ENCODE peak calls at places on chromosome 17, in five cellular contexts. X is CD4-positive, alpha-beta memory T cell; G is DMS 273 treated with DMSO at 0.1 percent for 48 hours; V is activated CD8-positive, alpha-beta memory T cell treated with anti-CD3 and anti-CD28 coated beads, Interleukin-2, amount 50 U/mL, for 4 hours; Z is choroid plexus epithelial cell. A is an unnamed sample.

GRCh38 chr17:61251939-61252865 is 147.4 kb upstream of the TBX2 start:
- DNase-seq in G (no peak), V (no peak), Z (peak; percentile 100), X (no peak), A (peak; percentile 90)

GRCh38 chr17:41406205-41406604 is 8.8 kb upstream of the KRT31 start:
- DNase-seq in G (no peak), V (no peak), X (no peak), Z (peak; percentile 25), A (no peak)

GRCh38 chr17:47806913-47807255 is 14.7 kb downstream of the OSBPL7 start:
- DNase-seq in G (no peak), Z (no peak), X (no peak), V (no peak), A (no peak)

GRCh38 chr17:32266389-32267269 is 997 bp downstream of the RHBDL3 start:
- DNase-seq in G (no peak), V (peak; percentile 20), Z (no peak), X (no peak), A (no peak)

GRCh38 chr17:12089809-12090384 is 69.2 kb downstream of the MAP2K4 start:
- DNase-seq in X (no peak), G (no peak), Z (peak; percentile 72), V (no peak), A (no peak)

GRCh38 chr17:83034525-83034924 is 44.9 kb upstream of the METRNL start:
- DNase-seq in Z (no peak), G (no peak), X (no peak), V (no peak), A (no peak)

GRCh38 chr17:40557531-40558299 is 7.6 kb downstream of the CCR7 start:
- DNase-seq in Z (no peak), G (no peak), V (no peak), X (peak; percentile 32), A (no peak)

GRCh38 chr17:36880506-36880905 is 56.8 kb upstream of the LHX1 start:
- DNase-seq in V (no peak), Z (no peak), G (no peak), X (no peak), A (no peak)

GRCh38 chr17:62626719-62627218 is 701 bp upstream of the MRC2 start:
- DNase-seq in V (no peak), X (no peak), Z (peak; percentile 91), G (no peak), A (no peak)

GRCh38 chr17:16989230-16989952 is 17.5 kb upstream of the TNFRSF13B start:
- DNase-seq in Z (no peak), G (no peak), V (no peak), X (no peak), A (no peak)

GRCh38 chr17:38848557-38848891 is 5.0 kb downstream of the RPL23 start:
- DNase-seq in V (no peak), Z (no peak), G (no peak), X (no peak), A (no peak)

GRCh38 chr17:78172284-78173024 is 4.1 kb downstream of the SYNGR2 start:
- DNase-seq in V (no peak), G (no peak), Z (peak; percentile 71), X (no peak), A (no peak)

GRCh38 chr17:43360376-43360738 is 38.4 kb upstream of the ARL4D start:
- DNase-seq in G (peak; percentile 32), X (peak; percentile 97), V (peak; percentile 69), Z (peak; percentile 91), A (peak; percentile 93)

GRCh38 chr17:2070241-2071023 is 15.5 kb downstream of the HIC1 start:
- DNase-seq in Z (no peak), G (no peak), X (no peak), V (no peak), A (no peak)

GRCh38 chr17:19928299-19928698 is 49.3 kb downstream of the AKAP10 start:
- DNase-seq in V (no peak), Z (peak; percentile 86), X (no peak), G (no peak), A (no peak)

GRCh38 chr17:47720754-47721533 is 12.1 kb upstream of the TBX21 start:
- DNase-seq in Z (no peak), G (no peak), V (peak; percentile 98), X (peak; percentile 94), A (no peak)

GRCh38 chr17:76805319-76805718 is 62.9 kb upstream of the MGAT5B start:
- DNase-seq in V (no peak), G (no peak), Z (peak; percentile 17), X (no peak), A (no peak)

GRCh38 chr17:70772761-70773160 is 603.4 kb downstream of the KCNJ2 start:
- DNase-seq in V (no peak), X (no peak), G (no peak), Z (no peak), A (no peak)

GRCh38 chr17:47830396-47830907 is 889 bp downstream of the MRPL10 start:
- DNase-seq in X (no peak), V (no peak), G (no peak), Z (no peak), A (no peak)

GRCh38 chr17:69878661-69879060 is 196.4 kb upstream of the KCNJ16 start:
- DNase-seq in Z (no peak), G (no peak), V (no peak), X (no peak), A (no peak)

GRCh38 chr17:80786887-80787286 is 204.8 kb upstream of the CHMP6 start:
- DNase-seq in V (no peak), G (no peak), Z (no peak), X (no peak), A (no peak)

GRCh38 chr17:30160419-30161172 is 44.0 kb downstream of the NSRP1 start:
- DNase-seq in X (no peak), Z (no peak), V (no peak), G (no peak), A (no peak)

GRCh38 chr17:27630607-27631408 is at the start of gene LGALS9:
- DNase-seq in G (no peak), Z (peak; percentile 24), V (no peak), X (peak; percentile 45), A (no peak)

GRCh38 chr17:61221597-61222471 is 177.8 kb upstream of the TBX2 start:
- DNase-seq in X (peak; percentile 39), G (no peak), V (no peak), Z (peak; percentile 69), A (peak; percentile 25)

GRCh38 chr17:3738562-3739295 is 15.0 kb downstream of the HASPIN start:
- DNase-seq in X (peak; percentile 71), V (peak; percentile 82), Z (no peak), G (no peak), A (no peak)